ENCODE peak calls at places on chromosome 15, in four cellular contexts. I, O, J and W are unnamed samples.

GRCh38 chr15:25391971-25392733 is 46.7 kb downstream of the UBE3A start:
- DNase-seq in O (peak; percentile 55), I (no peak), J (no peak), W (no peak)

GRCh38 chr15:58755956-58756355 is 6.4 kb upstream of the ADAM10 start:
- DNase-seq in I (no peak), O (no peak), J (no peak), W (no peak)

GRCh38 chr15:78906310-78906608 is 33.6 kb downstream of the MORF4L1 start:
- DNase-seq in J (no peak), I (no peak), O (peak; percentile 85), W (no peak)

GRCh38 chr15:49047456-49047855 is 1.2 kb upstream of the SECISBP2L start:
- DNase-seq in J (no peak), O (no peak), I (no peak), W (no peak)

GRCh38 chr15:71705151-71705550 is 105.2 kb upstream of the NR2E3 start:
- DNase-seq in J (no peak), I (no peak), O (peak; percentile 65), W (peak; percentile 64)

GRCh38 chr15:39946862-39947261 is 12.9 kb downstream of the EIF2AK4 start:
- DNase-seq in O (peak; percentile 62), I (no peak), J (no peak), W (no peak)

GRCh38 chr15:32923176-32923575 is 205.4 kb downstream of the GREM1 start:
- DNase-seq in I (no peak), O (no peak), J (no peak), W (no peak)

GRCh38 chr15:62770111-62770660 is 272.4 kb upstream of the TPM1 start:
- DNase-seq in J (no peak), I (no peak), O (no peak), W (no peak)

GRCh38 chr15:39720721-39721611 is 61.7 kb downstream of the FSIP1 start:
- DNase-seq in O (peak; percentile 52), I (no peak), J (no peak), W (no peak)

GRCh38 chr15:51970981-51971352 is 611 bp downstream of the LEO1 start:
- DNase-seq in J (no peak), I (no peak), O (no peak), W (no peak)

GRCh38 chr15:53843166-53843565 is 83.7 kb upstream of the WDR72 start:
- DNase-seq in J (no peak), O (no peak), I (no peak), W (no peak)

GRCh38 chr15:68204776-68205557 is at the start of gene CALML4:
- DNase-seq in J (no peak), I (no peak), O (peak; percentile 39), W (peak; percentile 88)

GRCh38 chr15:75532413-75533250 is 46.5 kb downstream of the PTPN9 start:
- DNase-seq in I (no peak), O (peak; percentile 70), J (peak; percentile 38), W (no peak)

GRCh38 chr15:90619468-90619867 is 89.7 kb downstream of the CRTC3 start:
- DNase-seq in J (no peak), I (no peak), O (no peak), W (no peak)

GRCh38 chr15:67202091-67202490 is 52.4 kb downstream of the AAGAB start:
- DNase-seq in I (no peak), J (no peak), O (no peak), W (no peak)

GRCh38 chr15:52240166-52240565 is 49.0 kb upstream of the GNB5 start:
- DNase-seq in I (no peak), J (no peak), O (no peak), W (no peak)

GRCh38 chr15:61685971-61686370 is 374.3 kb downstream of the VPS13C start:
- DNase-seq in O (no peak), J (no peak), I (no peak), W (peak; percentile 27)

GRCh38 chr15:25691544-25692430 is 171.3 kb downstream of the ATP10A start:
- DNase-seq in O (peak; percentile 2), J (no peak), I (no peak), W (no peak)

GRCh38 chr15:66838671-66839239 is 136.7 kb downstream of the SMAD6 start:
- DNase-seq in O (no peak), J (no peak), I (no peak), W (no peak)

GRCh38 chr15:85837011-85837433 is 42.3 kb upstream of the KLHL25 start:
- DNase-seq in J (no peak), O (peak; percentile 38), I (no peak), W (no peak)

GRCh38 chr15:39369768-39370167 is 211.1 kb upstream of the THBS1 start:
- DNase-seq in I (no peak), O (no peak), J (no peak), W (no peak)

GRCh38 chr15:63191895-63192603 is 2.6 kb downstream of the RAB8B start:
- DNase-seq in O (no peak), J (no peak), I (no peak), W (no peak)

GRCh38 chr15:85133709-85134108 is 152.1 kb downstream of the PDE8A start:
- DNase-seq in O (no peak), J (no peak), I (no peak), W (no peak)

GRCh38 chr15:85108136-85108535 is 126.5 kb downstream of the PDE8A start:
- DNase-seq in I (no peak), J (no peak), O (no peak), W (peak; percentile 56)

GRCh38 chr15:33960160-33960559 is 8.1 kb upstream of the CHRM5 start:
- DNase-seq in J (no peak), O (no peak), I (no peak), W (no peak)

GRCh38 chr15:33242165-33242564 is 47.7 kb upstream of the FMN1 start:
- DNase-seq in O (peak; percentile 98), J (no peak), I (no peak), W (no peak)

GRCh38 chr15:67189326-67190051 is 65.0 kb downstream of the AAGAB start:
- DNase-seq in I (no peak), J (no peak), O (no peak), W (peak; percentile 92)

GRCh38 chr15:48447657-48448056 is 116.4 kb downstream of the DUT start:
- DNase-seq in I (no peak), O (peak; percentile 65), J (no peak), W (no peak)

GRCh38 chr15:75203908-75204263 is 2.2 kb downstream of the C15orf39 start:
- DNase-seq in J (no peak), O (no peak), I (no peak), W (no peak)

GRCh38 chr15:98799461-98799971 is 151.2 kb downstream of the IGF1R start:
- DNase-seq in J (peak; percentile 58), I (no peak), O (no peak), W (peak; percentile 81)

GRCh38 chr15:74709011-74709410 is 13.2 kb upstream of the EDC3 start:
- DNase-seq in I (no peak), O (no peak), J (no peak), W (no peak)

GRCh38 chr15:43896543-43896942 is 69.7 kb downstream of the WDR76 start:
- DNase-seq in J (no peak), I (no peak), O (no peak), W (no peak)

GRCh38 chr15:73049564-73050215 is 2.6 kb upstream of the NEO1 start:
- DNase-seq in O (no peak), I (no peak), J (no peak), W (no peak)

GRCh38 chr15:98547255-98547654 is 101.1 kb upstream of the IGF1R start:
- DNase-seq in I (no peak), J (no peak), O (no peak), W (no peak)

GRCh38 chr15:78177447-78177873 is 28.3 kb downstream of the IDH3A start:
- DNase-seq in I (no peak), J (peak; percentile 51), O (peak; percentile 27), W (no peak)

GRCh38 chr15:41577863-41578735 is 19.1 kb downstream of the TYRO3 start:
- DNase-seq in I (no peak), J (no peak), O (peak; percentile 50), W (no peak)

GRCh38 chr15:74620636-74621545 is 5.3 kb downstream of the CLK3 start:
- DNase-seq in I (peak; percentile 30), O (peak; percentile 46), J (peak; percentile 73), W (no peak)

GRCh38 chr15:32704343-32705076 is 13.3 kb upstream of the GREM1 start:
- DNase-seq in J (no peak), I (no peak), O (peak; percentile 76), W (no peak)